ENCODE peak calls at places on chromosomes 4 and X, in eight cellular contexts. V, U, D, K, O, C, J and G are unnamed samples.

GRCh38 chr4:106149026-106149425 is 167.0 kb downstream of the TBCK start:
- DNase-seq in V (no peak), K (no peak), C (no peak), D (peak), O (no peak), U (peak), J (no peak), G (peak)

GRCh38 chr4:86032476-86033022 is 327.3 kb downstream of the MAPK10 start:
- DNase-seq in V (no peak), U (peak), J (peak), K (no peak), O (peak), C (peak), D (peak), G (peak)

GRCh38 chr4:123090886-123091285 is 168.5 kb upstream of the NUDT6 start:
- DNase-seq in U (no peak), V (no peak), C (no peak), K (no peak), D (no peak), J (no peak), O (no peak), G (no peak)

GRCh38 chrX:96407501-96407900 is 277.1 kb upstream of the DIAPH2 start:
- DNase-seq in K (no peak), U (peak), D (peak), J (peak), V (no peak), O (no peak), C (peak), G (peak)

GRCh38 chr4:1579834-1580686 is 104.1 kb downstream of the FAM53A start:
- DNase-seq in C (peak), K (peak), V (peak), U (peak), O (peak), D (peak), J (peak), G (no peak)

GRCh38 chr4:142778430-142778829 is 67.7 kb downstream of the INPP4B start:
- DNase-seq in V (no peak), J (no peak), C (no peak), U (peak), O (no peak), K (no peak), D (peak), G (peak)

GRCh38 chr4:75189976-75190375 is 257.1 kb downstream of the PARM1 start:
- DNase-seq in U (no peak), K (no peak), C (no peak), V (no peak), J (no peak), D (no peak), O (no peak), G (no peak)

GRCh38 chr4:6873792-6874461 is 35.7 kb upstream of the TBC1D14 start:
- DNase-seq in K (peak), C (peak), U (peak), J (peak), O (peak), V (peak), D (peak), G (peak)

GRCh38 chrX:85244411-85245210 is 820 bp downstream of the ZNF711 start:
- DNase-seq in V (no peak), D (peak), K (no peak), U (peak), C (no peak), J (no peak), O (no peak), G (peak)

GRCh38 chr4:40305329-40306193 is 29.6 kb upstream of the CHRNA9 start:
- DNase-seq in U (no peak), J (no peak), V (no peak), K (no peak), C (no peak), O (no peak), D (no peak), G (no peak)
- TF ChIP-seq CTCF in U (no peak), J (no peak), V (no peak), K (no peak), C (no peak), O (no peak), D (no peak), G (no peak)

GRCh38 chr4:40473578-40474388 is 138.7 kb downstream of the CHRNA9 start:
- DNase-seq in U (no peak), D (no peak), O (no peak), J (no peak), C (no peak), K (peak), V (no peak), G (no peak)
- H3K4me3 ChIP-seq in U (no peak), D (no peak), O (no peak), J (no peak), C (no peak), K (no peak), V (no peak), G (no peak)

DNA sequence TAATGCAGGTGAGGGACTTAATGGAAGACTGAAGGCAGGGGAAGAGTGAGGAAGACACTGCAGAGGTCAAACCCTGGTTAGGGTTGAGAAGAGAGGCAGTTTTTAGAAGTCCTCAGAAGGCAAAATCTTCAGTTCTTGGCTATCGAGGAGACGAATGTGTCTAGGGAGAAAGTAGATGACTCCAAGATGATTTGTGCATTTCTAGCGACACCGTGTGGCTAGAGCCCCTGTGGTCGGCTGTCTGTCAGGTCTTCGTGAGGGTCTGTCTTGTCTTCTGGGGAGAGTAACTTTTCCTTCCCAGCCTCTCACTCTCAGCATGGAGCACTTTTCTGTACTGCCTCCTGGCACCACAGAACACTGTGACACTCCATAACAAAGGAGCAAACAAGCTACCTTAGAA is 458.1 kb downstream of the STIM2 start:
- DNase-seq in V (no peak), D (peak), C (peak), U (no peak), O (peak), J (peak), K (no peak), G (peak)
- TF ChIP-seq CTCF in V (no peak), D (no peak), C (peak), U (peak), O (no peak), J (peak), K (no peak), G (peak)

GRCh38 chr4:76434901-76435688 is at the start of gene SHROOM3:
- DNase-seq in D (peak), K (no peak), O (no peak), C (no peak), J (peak), V (peak), U (peak), G (peak)
- H3K4me3 ChIP-seq in D (no peak), K (peak), O (no peak), C (no peak), J (no peak), V (peak), U (peak), G (no peak)

DNA sequence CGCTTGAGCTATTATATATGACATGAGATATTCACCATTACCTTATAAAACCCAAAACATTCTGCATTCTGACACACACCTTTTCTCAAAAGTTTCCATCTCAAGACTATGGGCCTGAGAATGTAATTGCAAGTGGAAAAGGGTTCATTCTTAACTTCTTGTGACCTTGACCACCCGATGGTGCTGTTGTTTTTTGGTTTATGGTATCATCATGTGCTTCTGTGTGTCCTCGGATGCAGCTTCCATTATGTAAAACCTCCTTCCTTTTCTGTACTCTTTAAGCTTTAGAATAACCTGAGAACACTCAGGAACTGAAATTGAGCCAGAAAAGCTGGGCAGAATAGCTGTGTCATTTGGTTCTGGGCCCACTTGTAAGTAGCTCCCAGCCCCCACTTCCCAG is 16.2 kb upstream of the PUDP start:
- DNase-seq in J (no peak), U (no peak), K (no peak), O (no peak), V (no peak), C (no peak), D (no peak), G (no peak)
- TF ChIP-seq CTCF in J (no peak), U (no peak), K (no peak), O (no peak), V (no peak), C (no peak), D (no peak), G (no peak)

GRCh38 chrX:9467751-9468150 is 2.9 kb downstream of the TBL1X start:
- DNase-seq in D (no peak), V (no peak), O (no peak), K (no peak), U (no peak), C (no peak), J (no peak), G (no peak)
- H3K4me3 ChIP-seq in D (no peak), V (peak), O (no peak), K (no peak), U (peak), C (no peak), J (peak), G (peak)

GRCh38 chr4:89538886-89539285 is 231.3 kb upstream of the GPRIN3 start:
- DNase-seq in U (no peak), O (no peak), D (peak), C (no peak), J (no peak), V (no peak), K (no peak), G (no peak)
- TF ChIP-seq CTCF in U (no peak), O (no peak), D (no peak), C (no peak), J (no peak), V (no peak), K (no peak), G (no peak)

GRCh38 chr4:161248880-161249279 is 914.9 kb downstream of the FSTL5 start:
- DNase-seq in V (no peak), K (no peak), J (no peak), U (no peak), D (no peak), O (no peak), C (no peak), G (no peak)

GRCh38 chr4:161252520-161253141 is 911.2 kb downstream of the FSTL5 start:
- DNase-seq in O (peak), V (no peak), D (peak), K (no peak), U (no peak), J (peak), C (no peak), G (peak)

GRCh38 chr4:161254375-161254774 is 909.4 kb downstream of the FSTL5 start:
- DNase-seq in U (no peak), V (no peak), D (no peak), K (no peak), J (peak), O (no peak), C (no peak), G (no peak)

GRCh38 chr4:161247831-161248230 is 916.0 kb downstream of the FSTL5 start:
- DNase-seq in U (no peak), D (no peak), O (no peak), C (no peak), J (peak), K (no peak), V (no peak), G (no peak)

DNA sequence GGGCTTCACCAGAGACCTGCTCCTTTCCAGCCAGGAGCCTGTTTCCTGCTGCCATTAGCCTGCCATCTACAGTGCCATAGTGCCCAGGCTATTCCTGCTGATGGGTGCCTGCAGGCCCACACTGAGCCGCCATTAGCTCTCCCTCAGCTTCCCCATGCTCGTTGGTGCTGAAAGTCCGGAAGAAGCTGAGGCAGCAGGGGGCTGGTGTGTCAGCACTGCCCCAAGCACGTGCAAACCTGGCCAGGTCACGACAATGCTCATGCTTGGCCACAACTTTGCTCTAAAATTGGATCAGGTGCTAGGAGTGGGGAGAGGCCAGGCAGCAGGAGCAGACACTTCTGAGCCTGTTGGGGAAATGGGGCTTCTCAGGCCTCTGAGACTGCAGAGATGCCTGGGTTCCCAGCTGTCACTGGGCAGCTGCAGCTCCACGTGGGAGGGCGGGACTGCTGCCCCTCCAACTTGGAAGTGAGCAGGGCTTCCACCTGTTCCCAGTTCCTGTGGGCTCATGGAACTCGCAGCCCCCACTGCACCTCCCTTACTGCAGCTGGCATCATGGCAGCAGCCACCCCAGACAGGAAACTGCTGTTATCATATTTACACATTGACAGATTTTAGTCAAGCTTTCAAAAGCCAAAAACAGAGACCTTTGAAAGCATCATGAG is 913.9 kb downstream of the FSTL5 start:
- DNase-seq in K (no peak), V (no peak), U (no peak), D (no peak), O (no peak), J (no peak), C (no peak), G (no peak)
- H3K4me3 ChIP-seq in K (no peak), V (no peak), U (no peak), D (no peak), O (no peak), J (no peak), C (no peak), G (no peak)

GRCh38 chrX:115952417-115953092 is 218.0 kb upstream of the AGTR2 start:
- DNase-seq in K (no peak), V (no peak), J (no peak), C (no peak), D (no peak), O (no peak), U (no peak), G (no peak)

GRCh38 chrX:115946059-115946458 is 224.5 kb upstream of the AGTR2 start:
- DNase-seq in D (no peak), O (no peak), K (no peak), C (no peak), J (no peak), U (no peak), V (no peak), G (no peak)

GRCh38 chrX:115948018-115948923 is 222.3 kb upstream of the AGTR2 start:
- DNase-seq in V (no peak), O (peak), C (peak), U (no peak), J (peak), K (no peak), D (no peak), G (no peak)

GRCh38 chrX:115949900-115950822 is 220.4 kb upstream of the AGTR2 start:
- DNase-seq in D (no peak), C (peak), U (no peak), O (no peak), K (peak), J (peak), V (no peak), G (no peak)
- TF ChIP-seq CTCF in D (no peak), C (peak), U (no peak), O (no peak), K (no peak), J (peak), V (no peak), G (no peak)